ENCODE peak calls at places on chromosomes 6 and 20, in ten cellular contexts. G is EL; D is T-helper 9 cell; X is stimulated activated CD4-positive, alpha-beta T cell treated with anti-CD3 and anti-CD28 coated beads, Interleukin-2, amount 100 ng/mL, for 4 hours; A is EH; S is Jurkat, Clone E6-1; P is SHP77 treated with DMSO at 0.1 percent for 48 hours; W is GM23248; U is fibroblast of the conjunctiva; F is occipital lobe. T is an unnamed sample.

GRCh38 chr20:61757678-61758555 is 307.8 kb downstream of the TAF4 start:
- DNase-seq in X (no peak), U (no peak), A (peak), F (no peak), P (no peak), W (peak), S (no peak), D (no peak), G (peak), T (no peak)

GRCh38 chr20:49843770-49844169 is 31.1 kb downstream of the SLC9A8 start:
- DNase-seq in S (no peak), W (no peak), P (no peak), G (no peak), D (no peak), X (no peak), U (no peak), A (no peak), F (no peak), T (no peak)

GRCh38 chr6:170296423-170296745 is 5.5 kb upstream of the DLL1 start:
- DNase-seq in F (no peak), P (no peak), A (no peak), W (no peak), G (no peak), U (no peak), S (no peak), D (no peak), X (no peak), T (no peak)

GRCh38 chr6:128557086-128557485 is 36.7 kb upstream of the PTPRK start:
- DNase-seq in W (no peak), F (no peak), X (no peak), S (no peak), G (no peak), U (no peak), P (no peak), D (no peak), A (no peak), T (no peak)

GRCh38 chr6:11810854-11811643 is 32.4 kb upstream of the ADTRP start:
- DNase-seq in F (no peak), S (no peak), A (no peak), D (no peak), U (no peak), G (no peak), X (no peak), P (no peak), W (peak), T (peak)

GRCh38 chr6:136772685-136773472 is 19.4 kb downstream of the MAP3K5 start:
- DNase-seq in F (no peak), G (no peak), U (no peak), W (no peak), P (no peak), D (no peak), X (no peak), A (no peak), S (no peak), T (no peak)

GRCh38 chr20:16589623-16590022 is 16.4 kb upstream of the KIF16B start:
- DNase-seq in F (no peak), P (no peak), G (no peak), X (no peak), W (no peak), S (no peak), U (no peak), A (no peak), D (no peak), T (no peak)

GRCh38 chr6:48994811-48995210 is 468.2 kb downstream of the MMUT start:
- DNase-seq in G (no peak), D (no peak), A (no peak), S (no peak), F (no peak), U (no peak), W (no peak), P (no peak), X (no peak), T (no peak)

GRCh38 chr6:10838794-10839333 is 525 bp upstream of the MAK start:
- DNase-seq in S (no peak), W (no peak), G (no peak), P (no peak), D (no peak), F (no peak), A (no peak), U (no peak), X (no peak), T (no peak)

GRCh38 chr6:6912841-6913240 is 194.9 kb upstream of the RREB1 start:
- DNase-seq in F (no peak), A (no peak), U (no peak), W (no peak), D (no peak), S (no peak), X (no peak), G (no peak), P (no peak), T (no peak)

GRCh38 chr6:89252902-89253301 is 35.7 kb upstream of the GABRR1 start:
- DNase-seq in A (no peak), F (no peak), U (no peak), D (no peak), X (no peak), S (no peak), P (no peak), G (no peak), W (no peak), T (no peak)

GRCh38 chr20:54154439-54154838 is 19.3 kb downstream of the CYP24A1 start:
- DNase-seq in S (no peak), U (no peak), P (no peak), W (no peak), A (no peak), G (no peak), F (no peak), X (no peak), D (no peak), T (no peak)